ENCODE peak calls at places on chromosomes 1 and 21, in six cellular contexts. N is H54; U is NT2/D1; X is AG08396; C is GM12865; D is CD8-positive, alpha-beta memory T cell. E is an unnamed sample.
A peak's percentile ranks its signal among the peaks of the same experiment; 100 is the strongest.

GRCh38 chr21:29072873-29073221 is 601 bp downstream of the CCT8 start:
- DNase-seq in N (no peak), U (no peak), X (peak; percentile 21), C (peak; percentile 51), D (no peak), E (no peak)

GRCh38 chr1:223887724-223888428 is 42.1 kb upstream of the TP53BP2 start:
- DNase-seq in N (peak; percentile 68), U (no peak), X (peak; percentile 73), C (peak; percentile 44), D (no peak), E (no peak)

GRCh38 chr1:41353744-41354143 is 7.5 kb upstream of the FOXO6 start:
- DNase-seq in N (no peak), U (no peak), X (no peak), C (peak; percentile 88), D (no peak), E (no peak)

GRCh38 chr1:22327411-22327810 is 124.2 kb upstream of the ZBTB40 start:
- DNase-seq in N (no peak), U (no peak), X (no peak), C (no peak), D (no peak), E (no peak)

GRCh38 chr1:193392686-193393085 is 206.3 kb upstream of the B3GALT2 start:
- DNase-seq in N (no peak), U (no peak), X (no peak), C (no peak), D (no peak), E (no peak)

GRCh38 chr1:77539510-77540142 is 142.8 kb downstream of the ZZZ3 start:
- DNase-seq in N (peak; percentile 63), U (no peak), X (peak; percentile 70), C (no peak), D (no peak), E (no peak)

GRCh38 chr1:198155253-198155652 is 1.5 kb upstream of the NEK7 start:
- DNase-seq in N (peak; percentile 42), U (no peak), X (peak; percentile 25), C (no peak), D (no peak), E (no peak)

GRCh38 chr1:6991271-6991670 is 206.0 kb downstream of the CAMTA1 start:
- DNase-seq in N (peak; percentile 42), U (no peak), X (peak; percentile 30), C (no peak), D (no peak), E (no peak)

GRCh38 chr1:64508521-64509096 is 38.7 kb downstream of the CACHD1 start:
- DNase-seq in N (no peak), U (no peak), X (no peak), C (no peak), D (no peak), E (no peak)

GRCh38 chr1:21651214-21652042 is 17.7 kb downstream of the RAP1GAP start:
- DNase-seq in N (no peak), U (no peak), X (peak; percentile 64), C (no peak), D (peak; percentile 36), E (peak; percentile 18)

GRCh38 chr1:17472814-17473213 is 33.3 kb upstream of the RCC2 start:
- DNase-seq in N (no peak), U (no peak), X (no peak), C (no peak), D (no peak), E (no peak)

GRCh38 chr1:245771521-245772281 is 616.9 kb downstream of the KIF26B start:
- DNase-seq in N (peak; percentile 13), U (no peak), X (peak; percentile 71), C (no peak), D (no peak), E (no peak)

GRCh38 chr1:26259578-26259977 is 20.3 kb upstream of the SH3BGRL3 start:
- DNase-seq in N (no peak), U (no peak), X (no peak), C (no peak), D (no peak), E (no peak)

GRCh38 chr1:74811421-74812179 is 78.6 kb downstream of the TYW3 start:
- DNase-seq in N (no peak), U (no peak), X (no peak), C (peak; percentile 52), D (no peak), E (no peak)

GRCh38 chr1:2528966-2529750 is 905 bp downstream of the HES5 start:
- DNase-seq in N (no peak), U (no peak), X (no peak), C (peak; percentile 60), D (no peak), E (no peak)

GRCh38 chr1:1140673-1141072 is 24.8 kb upstream of the C1orf159 start:
- DNase-seq in N (no peak), U (no peak), X (no peak), C (no peak), D (no peak), E (no peak)

GRCh38 chr1:242228991-242229390 is 230.1 kb upstream of the MAP1LC3C start:
- DNase-seq in N (no peak), U (no peak), X (no peak), C (no peak), D (no peak), E (no peak)

GRCh38 chr1:156638189-156638588 is 3.7 kb upstream of the BCAN start:
- DNase-seq in N (no peak), U (no peak), X (no peak), C (no peak), D (no peak), E (no peak)

E was measured in effector memory CD4-positive, alpha-beta T cell.